ENCODE peak calls at places on chromosomes 1 and 21, in seven cellular contexts. One of them, this sample, is unnamed.

GRCh38 chr1:1914842-1915692 is at the start of gene CALML6:
- DNase-seq in PC-9: no peak
- DNase-seq in activated T-cell treated with anti-CD3 and anti-CD28 coated beads for 24 hours: no peak
- DNase-seq in ELF-1: no peak
- DNase-seq in fibroblast of lung: no peak
- DNase-seq in A172: no peak
- DNase-seq in NCI-H1436 treated with DMSO at 0.1 percent for 48 hours: no peak
- DNase-seq in this sample: no peak

GRCh38 chr1:185786524-185786923 is 52.3 kb downstream of the HMCN1 start:
- DNase-seq in PC-9: no peak
- DNase-seq in activated T-cell treated with anti-CD3 and anti-CD28 coated beads for 24 hours: no peak
- DNase-seq in ELF-1: no peak
- DNase-seq in fibroblast of lung: peak; percentile 5
- DNase-seq in A172: peak; percentile 23
- DNase-seq in NCI-H1436 treated with DMSO at 0.1 percent for 48 hours: no peak
- DNase-seq in this sample: no peak

GRCh38 chr1:62995173-62995572 is 211.2 kb downstream of the ATG4C start:
- DNase-seq in PC-9: no peak
- DNase-seq in activated T-cell treated with anti-CD3 and anti-CD28 coated beads for 24 hours: no peak
- DNase-seq in ELF-1: no peak
- DNase-seq in fibroblast of lung: no peak
- DNase-seq in A172: no peak
- DNase-seq in NCI-H1436 treated with DMSO at 0.1 percent for 48 hours: no peak
- DNase-seq in this sample: no peak

GRCh38 chr1:174274452-174274851 is 115.1 kb downstream of the RABGAP1L start:
- DNase-seq in PC-9: no peak
- DNase-seq in activated T-cell treated with anti-CD3 and anti-CD28 coated beads for 24 hours: no peak
- DNase-seq in ELF-1: no peak
- DNase-seq in fibroblast of lung: peak; percentile 12
- DNase-seq in A172: no peak
- DNase-seq in NCI-H1436 treated with DMSO at 0.1 percent for 48 hours: no peak
- DNase-seq in this sample: no peak

GRCh38 chr1:85654066-85654782 is 54.0 kb downstream of the ZNHIT6 start:
- DNase-seq in PC-9: peak; percentile 34
- DNase-seq in activated T-cell treated with anti-CD3 and anti-CD28 coated beads for 24 hours: no peak
- DNase-seq in ELF-1: no peak
- DNase-seq in fibroblast of lung: peak; percentile 39
- DNase-seq in A172: peak; percentile 3
- DNase-seq in NCI-H1436 treated with DMSO at 0.1 percent for 48 hours: no peak
- DNase-seq in this sample: peak; percentile 35

GRCh38 chr21:38852708-38853107 is 47.0 kb downstream of the ETS2 start:
- DNase-seq in PC-9: no peak
- DNase-seq in activated T-cell treated with anti-CD3 and anti-CD28 coated beads for 24 hours: no peak
- DNase-seq in ELF-1: no peak
- DNase-seq in fibroblast of lung: no peak
- DNase-seq in A172: no peak
- DNase-seq in NCI-H1436 treated with DMSO at 0.1 percent for 48 hours: no peak
- DNase-seq in this sample: no peak

GRCh38 chr1:66258404-66259105 is 275.4 kb upstream of the SGIP1 start:
- DNase-seq in PC-9: no peak
- DNase-seq in activated T-cell treated with anti-CD3 and anti-CD28 coated beads for 24 hours: no peak
- DNase-seq in ELF-1: no peak
- DNase-seq in fibroblast of lung: no peak
- DNase-seq in A172: no peak
- DNase-seq in NCI-H1436 treated with DMSO at 0.1 percent for 48 hours: no peak
- DNase-seq in this sample: no peak

GRCh38 chr21:42775891-42776290 is 103.4 kb downstream of the WDR4 start:
- DNase-seq in PC-9: no peak
- DNase-seq in activated T-cell treated with anti-CD3 and anti-CD28 coated beads for 24 hours: no peak
- DNase-seq in ELF-1: no peak
- DNase-seq in fibroblast of lung: no peak
- DNase-seq in A172: no peak
- DNase-seq in NCI-H1436 treated with DMSO at 0.1 percent for 48 hours: no peak
- DNase-seq in this sample: no peak

GRCh38 chr1:98051065-98051675 is 130.3 kb upstream of the DPYD start:
- DNase-seq in PC-9: peak; percentile 71
- DNase-seq in activated T-cell treated with anti-CD3 and anti-CD28 coated beads for 24 hours: peak; percentile 67
- DNase-seq in ELF-1: peak; percentile 64
- DNase-seq in fibroblast of lung: peak; percentile 86
- DNase-seq in A172: peak; percentile 63
- DNase-seq in NCI-H1436 treated with DMSO at 0.1 percent for 48 hours: no peak
- DNase-seq in this sample: peak; percentile 87

GRCh38 chr1:113467991-113468390 is 77.7 kb downstream of the MAGI3 start:
- DNase-seq in PC-9: no peak
- DNase-seq in activated T-cell treated with anti-CD3 and anti-CD28 coated beads for 24 hours: no peak
- DNase-seq in ELF-1: no peak
- DNase-seq in fibroblast of lung: no peak
- DNase-seq in A172: no peak
- DNase-seq in NCI-H1436 treated with DMSO at 0.1 percent for 48 hours: no peak
- DNase-seq in this sample: no peak

GRCh38 chr1:41353744-41354143 is 7.5 kb upstream of the FOXO6 start:
- DNase-seq in PC-9: peak; percentile 98
- DNase-seq in activated T-cell treated with anti-CD3 and anti-CD28 coated beads for 24 hours: no peak
- DNase-seq in ELF-1: peak; percentile 80
- DNase-seq in fibroblast of lung: no peak
- DNase-seq in A172: no peak
- DNase-seq in NCI-H1436 treated with DMSO at 0.1 percent for 48 hours: no peak
- DNase-seq in this sample: no peak

GRCh38 chr21:18220498-18220897 is 24.1 kb upstream of the CHODL start:
- DNase-seq in PC-9: no peak
- DNase-seq in activated T-cell treated with anti-CD3 and anti-CD28 coated beads for 24 hours: no peak
- DNase-seq in ELF-1: no peak
- DNase-seq in fibroblast of lung: no peak
- DNase-seq in A172: no peak
- DNase-seq in NCI-H1436 treated with DMSO at 0.1 percent for 48 hours: no peak
- DNase-seq in this sample: no peak

GRCh38 chr1:193333166-193333565 is 146.8 kb upstream of the B3GALT2 start:
- DNase-seq in PC-9: no peak
- DNase-seq in activated T-cell treated with anti-CD3 and anti-CD28 coated beads for 24 hours: no peak
- DNase-seq in ELF-1: no peak
- DNase-seq in fibroblast of lung: no peak
- DNase-seq in A172: no peak
- DNase-seq in NCI-H1436 treated with DMSO at 0.1 percent for 48 hours: no peak
- DNase-seq in this sample: no peak

GRCh38 chr1:161481624-161482392 is 23.4 kb upstream of the FCGR2A start:
- DNase-seq in PC-9: no peak
- DNase-seq in activated T-cell treated with anti-CD3 and anti-CD28 coated beads for 24 hours: no peak
- DNase-seq in ELF-1: no peak
- DNase-seq in fibroblast of lung: no peak
- DNase-seq in A172: no peak
- DNase-seq in NCI-H1436 treated with DMSO at 0.1 percent for 48 hours: no peak
- DNase-seq in this sample: no peak

GRCh38 chr1:53462769-53463501 is 3.7 kb downstream of the DMRTB1 start:
- DNase-seq in PC-9: peak; percentile 33
- DNase-seq in activated T-cell treated with anti-CD3 and anti-CD28 coated beads for 24 hours: no peak
- DNase-seq in ELF-1: peak; percentile 53
- DNase-seq in fibroblast of lung: no peak
- DNase-seq in A172: no peak
- DNase-seq in NCI-H1436 treated with DMSO at 0.1 percent for 48 hours: no peak
- DNase-seq in this sample: no peak

GRCh38 chr1:182996816-182997215 is 26.4 kb upstream of the LAMC1 start:
- DNase-seq in PC-9: no peak
- DNase-seq in activated T-cell treated with anti-CD3 and anti-CD28 coated beads for 24 hours: no peak
- DNase-seq in ELF-1: no peak
- DNase-seq in fibroblast of lung: no peak
- DNase-seq in A172: no peak
- DNase-seq in NCI-H1436 treated with DMSO at 0.1 percent for 48 hours: no peak
- DNase-seq in this sample: no peak

GRCh38 chr1:8815582-8816285 is 1.7 kb downstream of the RERE start:
- DNase-seq in PC-9: no peak
- DNase-seq in activated T-cell treated with anti-CD3 and anti-CD28 coated beads for 24 hours: no peak
- DNase-seq in ELF-1: no peak
- DNase-seq in fibroblast of lung: peak; percentile 40
- DNase-seq in A172: no peak
- DNase-seq in NCI-H1436 treated with DMSO at 0.1 percent for 48 hours: no peak
- DNase-seq in this sample: peak; percentile 67

GRCh38 chr1:113783254-113784103 is 24.2 kb upstream of the PHTF1 start:
- DNase-seq in PC-9: no peak
- DNase-seq in activated T-cell treated with anti-CD3 and anti-CD28 coated beads for 24 hours: peak; percentile 16
- DNase-seq in ELF-1: no peak
- DNase-seq in fibroblast of lung: peak; percentile 66
- DNase-seq in A172: no peak
- DNase-seq in NCI-H1436 treated with DMSO at 0.1 percent for 48 hours: no peak
- DNase-seq in this sample: peak; percentile 79

GRCh38 chr1:167776151-167776550 is 54.4 kb downstream of the MPZL1 start:
- DNase-seq in PC-9: no peak
- DNase-seq in activated T-cell treated with anti-CD3 and anti-CD28 coated beads for 24 hours: no peak
- DNase-seq in ELF-1: no peak
- DNase-seq in fibroblast of lung: no peak
- DNase-seq in A172: no peak
- DNase-seq in NCI-H1436 treated with DMSO at 0.1 percent for 48 hours: no peak
- DNase-seq in this sample: peak; percentile 41

GRCh38 chr1:150420560-150421265 is 56.8 kb downstream of the RPRD2 start:
- DNase-seq in PC-9: no peak
- DNase-seq in activated T-cell treated with anti-CD3 and anti-CD28 coated beads for 24 hours: no peak
- DNase-seq in ELF-1: no peak
- DNase-seq in fibroblast of lung: peak; percentile 67
- DNase-seq in A172: peak; percentile 13
- DNase-seq in NCI-H1436 treated with DMSO at 0.1 percent for 48 hours: no peak
- DNase-seq in this sample: peak; percentile 59

GRCh38 chr1:41695118-41695517 is 210.6 kb upstream of the EDN2 start:
- DNase-seq in PC-9: no peak
- DNase-seq in activated T-cell treated with anti-CD3 and anti-CD28 coated beads for 24 hours: no peak
- DNase-seq in ELF-1: no peak
- DNase-seq in fibroblast of lung: no peak
- DNase-seq in A172: no peak
- DNase-seq in NCI-H1436 treated with DMSO at 0.1 percent for 48 hours: no peak
- DNase-seq in this sample: no peak

GRCh38 chr1:26828352-26829093 is 2.0 kb downstream of the ZDHHC18 start:
- DNase-seq in PC-9: no peak
- DNase-seq in activated T-cell treated with anti-CD3 and anti-CD28 coated beads for 24 hours: no peak
- DNase-seq in ELF-1: no peak
- DNase-seq in fibroblast of lung: no peak
- DNase-seq in A172: no peak
- DNase-seq in NCI-H1436 treated with DMSO at 0.1 percent for 48 hours: no peak
- DNase-seq in this sample: no peak

GRCh38 chr21:25506268-25506667 is 101.0 kb downstream of the MRPL39 start:
- DNase-seq in PC-9: no peak
- DNase-seq in activated T-cell treated with anti-CD3 and anti-CD28 coated beads for 24 hours: no peak
- DNase-seq in ELF-1: no peak
- DNase-seq in fibroblast of lung: no peak
- DNase-seq in A172: no peak
- DNase-seq in NCI-H1436 treated with DMSO at 0.1 percent for 48 hours: no peak
- DNase-seq in this sample: no peak

GRCh38 chr1:22832414-22832786 is 121.8 kb downstream of the EPHB2 start:
- DNase-seq in PC-9: peak; percentile 58
- DNase-seq in activated T-cell treated with anti-CD3 and anti-CD28 coated beads for 24 hours: no peak
- DNase-seq in ELF-1: no peak
- DNase-seq in fibroblast of lung: peak; percentile 57
- DNase-seq in A172: peak; percentile 61
- DNase-seq in NCI-H1436 treated with DMSO at 0.1 percent for 48 hours: no peak
- DNase-seq in this sample: peak; percentile 31

GRCh38 chr1:232223887-232224286 is 406.0 kb downstream of the SIPA1L2 start:
- DNase-seq in PC-9: no peak
- DNase-seq in activated T-cell treated with anti-CD3 and anti-CD28 coated beads for 24 hours: no peak
- DNase-seq in ELF-1: no peak
- DNase-seq in fibroblast of lung: no peak
- DNase-seq in A172: no peak
- DNase-seq in NCI-H1436 treated with DMSO at 0.1 percent for 48 hours: no peak
- DNase-seq in this sample: no peak

GRCh38 chr1:236489710-236490377 is 33.9 kb upstream of the LGALS8 start:
- DNase-seq in PC-9: no peak
- DNase-seq in activated T-cell treated with anti-CD3 and anti-CD28 coated beads for 24 hours: no peak
- DNase-seq in ELF-1: no peak
- DNase-seq in fibroblast of lung: peak; percentile 74
- DNase-seq in A172: peak; percentile 71
- DNase-seq in NCI-H1436 treated with DMSO at 0.1 percent for 48 hours: no peak
- DNase-seq in this sample: peak; percentile 78

GRCh38 chr1:161086457-161086856 is 2.9 kb downstream of the NECTIN4 start:
- DNase-seq in PC-9: no peak
- DNase-seq in activated T-cell treated with anti-CD3 and anti-CD28 coated beads for 24 hours: no peak
- DNase-seq in ELF-1: no peak
- DNase-seq in fibroblast of lung: no peak
- DNase-seq in A172: no peak
- DNase-seq in NCI-H1436 treated with DMSO at 0.1 percent for 48 hours: no peak
- DNase-seq in this sample: no peak

GRCh38 chr21:45054927-45055612 is 19.3 kb upstream of the ADARB1 start:
- DNase-seq in PC-9: no peak
- DNase-seq in activated T-cell treated with anti-CD3 and anti-CD28 coated beads for 24 hours: no peak
- DNase-seq in ELF-1: no peak
- DNase-seq in fibroblast of lung: no peak
- DNase-seq in A172: no peak
- DNase-seq in NCI-H1436 treated with DMSO at 0.1 percent for 48 hours: no peak
- DNase-seq in this sample: no peak

GRCh38 chr21:45401054-45401518 is 3.9 kb upstream of the COL18A1 start:
- DNase-seq in PC-9: peak; percentile 60
- DNase-seq in activated T-cell treated with anti-CD3 and anti-CD28 coated beads for 24 hours: no peak
- DNase-seq in ELF-1: no peak
- DNase-seq in fibroblast of lung: no peak
- DNase-seq in A172: no peak
- DNase-seq in NCI-H1436 treated with DMSO at 0.1 percent for 48 hours: no peak
- DNase-seq in this sample: no peak

GRCh38 chr1:8460132-8460544 is 142.2 kb downstream of the SLC45A1 start:
- DNase-seq in PC-9: no peak
- DNase-seq in activated T-cell treated with anti-CD3 and anti-CD28 coated beads for 24 hours: no peak
- DNase-seq in ELF-1: peak; percentile 54
- DNase-seq in fibroblast of lung: no peak
- DNase-seq in A172: no peak
- DNase-seq in NCI-H1436 treated with DMSO at 0.1 percent for 48 hours: no peak
- DNase-seq in this sample: no peak

GRCh38 chr21:39114871-39115658 is 68.2 kb downstream of the PSMG1 start:
- DNase-seq in PC-9: no peak
- DNase-seq in activated T-cell treated with anti-CD3 and anti-CD28 coated beads for 24 hours: no peak
- DNase-seq in ELF-1: no peak
- DNase-seq in fibroblast of lung: peak; percentile 62
- DNase-seq in A172: peak; percentile 75
- DNase-seq in NCI-H1436 treated with DMSO at 0.1 percent for 48 hours: no peak
- DNase-seq in this sample: peak; percentile 68

GRCh38 chr1:84776639-84777038 is 86.4 kb upstream of the SSX2IP start:
- DNase-seq in PC-9: no peak
- DNase-seq in activated T-cell treated with anti-CD3 and anti-CD28 coated beads for 24 hours: no peak
- DNase-seq in ELF-1: no peak
- DNase-seq in fibroblast of lung: no peak
- DNase-seq in A172: peak; percentile 32
- DNase-seq in NCI-H1436 treated with DMSO at 0.1 percent for 48 hours: no peak
- DNase-seq in this sample: no peak

GRCh38 chr1:193318347-193318746 is 131.9 kb upstream of the B3GALT2 start:
- DNase-seq in PC-9: no peak
- DNase-seq in activated T-cell treated with anti-CD3 and anti-CD28 coated beads for 24 hours: no peak
- DNase-seq in ELF-1: no peak
- DNase-seq in fibroblast of lung: no peak
- DNase-seq in A172: no peak
- DNase-seq in NCI-H1436 treated with DMSO at 0.1 percent for 48 hours: no peak
- DNase-seq in this sample: no peak

This sample was measured in fibroblast of pulmonary artery.